ENCODE peak calls at places on chromosome 7, in nine cellular contexts. Z is PC-9, G is endodermal cell, A is OCI-LY7, B is adipocyte, I is GM06990, X is psoas muscle, W is neural progenitor cell, M is left ventricle myocardium inferior. D is an unnamed sample.

GRCh38 chr7:81725496-81726117 is 44.2 kb downstream of the HGF start:
- DNase-seq in Z (no peak), M (no peak), G (no peak), I (no peak), B (peak; percentile 83), X (no peak), A (no peak), W (no peak), D (no peak)

GRCh38 chr7:50502001-50502684 is 52.0 kb upstream of the FIGNL1 start:
- DNase-seq in A (no peak), B (peak; percentile 96), X (peak; percentile 88), M (peak; percentile 77), I (no peak), W (no peak), Z (peak; percentile 56), G (no peak), D (peak; percentile 28)

GRCh38 chr7:150838965-150839650 is 13.2 kb upstream of the AOC1 start:
- DNase-seq in Z (no peak), A (no peak), W (no peak), M (no peak), B (no peak), G (peak; percentile 30), X (no peak), I (no peak), D (no peak)

GRCh38 chr7:100119701-100120517 is 475 bp downstream of the CNPY4 start:
- DNase-seq in G (peak; percentile 90), A (peak; percentile 77), B (peak; percentile 79), W (peak; percentile 86), Z (no peak), I (no peak), X (peak; percentile 68), M (peak; percentile 60), D (peak; percentile 58)

GRCh38 chr7:159024280-159024951 is 120.3 kb downstream of the VIPR2 start:
- DNase-seq in G (peak; percentile 36), B (no peak), W (no peak), I (no peak), M (no peak), X (no peak), Z (no peak), A (no peak), D (no peak)

GRCh38 chr7:155380986-155381851 is 76.7 kb upstream of the EN2 start:
- DNase-seq in X (no peak), A (no peak), B (no peak), Z (no peak), I (no peak), W (peak; percentile 78), M (no peak), G (peak; percentile 73), D (no peak)

GRCh38 chr7:64879800-64880199 is 23.3 kb upstream of the ZNF273 start:
- DNase-seq in M (no peak), A (no peak), B (no peak), W (no peak), X (no peak), Z (no peak), I (no peak), G (peak; percentile 21), D (no peak)

GRCh38 chr7:96663457-96663856 is 46.2 kb downstream of the SEM1 start:
- DNase-seq in I (peak; percentile 9), W (no peak), Z (no peak), X (no peak), B (no peak), A (no peak), M (no peak), G (no peak), D (peak; percentile 51)

GRCh38 chr7:128344431-128344774 is 695 bp upstream of the RBM28 start:
- DNase-seq in G (no peak), I (no peak), Z (no peak), X (no peak), B (no peak), A (no peak), W (no peak), M (no peak), D (no peak)

GRCh38 chr7:128347573-128348147 is 4.0 kb upstream of the RBM28 start:
- DNase-seq in B (peak; percentile 72), G (peak; percentile 78), X (peak; percentile 58), W (peak; percentile 69), A (peak; percentile 49), I (no peak), M (peak; percentile 45), Z (peak; percentile 52), D (no peak)

GRCh38 chr7:128343554-128344430 is at the start of gene RBM28:
- DNase-seq in Z (peak; percentile 82), G (peak; percentile 95), X (peak; percentile 86), M (peak; percentile 84), A (peak; percentile 96), W (peak; percentile 93), I (peak; percentile 91), B (peak; percentile 97), D (peak; percentile 91)

DNA sequence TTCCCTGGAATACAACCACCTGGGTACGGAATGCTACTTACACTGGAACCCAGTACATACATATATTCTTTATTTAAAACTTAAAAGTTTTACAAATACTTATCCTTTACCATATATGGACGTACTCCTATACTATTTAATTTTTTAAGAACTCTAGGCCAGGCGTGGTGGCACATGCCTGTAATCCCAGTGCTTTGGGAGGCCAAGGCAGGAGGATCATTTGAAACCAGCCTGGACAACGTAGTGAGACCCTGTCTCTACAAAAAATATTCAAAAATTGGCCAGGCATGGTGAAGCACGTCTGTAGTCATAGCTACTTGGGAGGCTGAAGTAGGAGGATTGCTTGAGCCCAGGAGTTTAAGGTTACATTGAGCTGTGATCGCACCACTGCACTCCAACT is 2.0 kb downstream of the RBM28 start:
- DNase-seq in Z (no peak), G (no peak), W (no peak), B (no peak), I (no peak), A (no peak), X (no peak), M (no peak), D (no peak)
- H3K4me3 ChIP-seq in Z (no peak overlapping the region), G (peak overlapping the region; percentile 89), W (no peak overlapping the region), B (peak overlapping the region; percentile 99), I (no peak overlapping the region), A (peak overlapping the region; percentile 87), X (peak overlapping the region; percentile 83), M (peak overlapping the region; percentile 87), D (no peak overlapping the region)

GRCh38 chr7:19772858-19773337 is 519 bp downstream of the TMEM196 start:
- DNase-seq in G (peak; percentile 92), X (no peak), Z (no peak), A (no peak), W (peak; percentile 83), M (no peak), B (peak; percentile 33), I (no peak), D (no peak)

GRCh38 chr7:19772323-19772722 is 1.1 kb downstream of the TMEM196 start:
- DNase-seq in X (no peak), I (no peak), M (no peak), A (no peak), W (peak; percentile 47), G (peak; percentile 70), Z (no peak), B (no peak), D (no peak)

GRCh38 chr7:19776981-19777380 is 3.6 kb upstream of the TMEM196 start:
- DNase-seq in B (no peak), X (no peak), Z (no peak), I (no peak), A (no peak), G (no peak), M (no peak), W (no peak), D (no peak)

DNA sequence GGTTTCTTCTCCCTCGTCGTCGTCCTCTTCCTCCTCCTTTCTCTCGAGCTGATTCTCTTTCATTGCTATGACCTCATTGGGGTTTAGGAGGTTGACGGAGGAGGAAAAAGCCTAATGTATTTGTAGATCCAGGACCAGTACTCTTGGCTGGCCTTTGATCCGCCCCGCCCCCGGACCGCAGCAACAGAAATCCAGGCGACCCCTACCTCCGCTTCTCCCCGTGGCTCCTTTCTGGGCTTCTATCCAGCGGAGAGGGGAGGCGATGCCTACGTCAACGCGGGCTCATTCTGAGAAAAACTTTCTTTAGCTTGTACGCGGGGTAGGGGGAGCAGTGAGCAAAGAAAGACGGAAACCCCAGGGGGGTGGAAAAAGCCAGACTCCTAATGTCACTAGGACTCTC is at the start of gene TMEM196:
- DNase-seq in G (no peak), M (no peak), W (peak; percentile 63), I (no peak), B (no peak), Z (no peak), X (no peak), A (no peak), D (no peak)
- H3K4me3 ChIP-seq in G (peak within 1 kb of the TSS; percentile 82), M (peak within 1 kb of the TSS; percentile 35), W (peak within 1 kb of the TSS; percentile 54), I (no peak within 1 kb of the TSS), B (peak within 1 kb of the TSS; percentile 80), Z (no peak within 1 kb of the TSS), X (peak within 1 kb of the TSS; percentile 25), A (no peak within 1 kb of the TSS), D (no peak within 1 kb of the TSS)

GRCh38 chr7:112072541-112073245 is 133.5 kb downstream of the DOCK4 start:
- DNase-seq in B (no peak), Z (no peak), G (no peak), X (no peak), I (no peak), A (no peak), W (no peak), M (no peak), D (no peak)

GRCh38 chr7:112076309-112076708 is 129.9 kb downstream of the DOCK4 start:
- DNase-seq in M (no peak), X (no peak), Z (no peak), B (peak; percentile 83), I (no peak), A (no peak), G (no peak), W (no peak), D (no peak)

GRCh38 chr7:112071856-112072255 is 134.3 kb downstream of the DOCK4 start:
- DNase-seq in B (no peak), W (no peak), A (no peak), M (no peak), X (no peak), G (no peak), I (no peak), Z (no peak), D (no peak)

GRCh38 chr7:112073530-112073929 is 132.7 kb downstream of the DOCK4 start:
- DNase-seq in Z (no peak), M (no peak), I (no peak), A (no peak), X (no peak), G (no peak), W (no peak), B (no peak), D (no peak)

GRCh38 chr7:112074464-112074863 is 131.7 kb downstream of the DOCK4 start:
- DNase-seq in Z (no peak), X (no peak), A (no peak), G (no peak), I (no peak), M (no peak), W (no peak), B (no peak), D (no peak)
- H3K4me3 ChIP-seq in Z (no peak overlapping the region), X (no peak overlapping the region), A (no peak overlapping the region), G (no peak overlapping the region), I (no peak overlapping the region), M (no peak overlapping the region), W (no peak overlapping the region), B (no peak overlapping the region), D (no peak overlapping the region)

GRCh38 chr7:3264693-3265339 is 36.2 kb upstream of the SDK1 start:
- DNase-seq in B (no peak), Z (no peak), M (no peak), G (peak; percentile 49), A (no peak), X (no peak), W (peak; percentile 24), I (no peak), D (no peak)

GRCh38 chr7:3254718-3255117 is 46.3 kb upstream of the SDK1 start:
- DNase-seq in B (no peak), M (no peak), G (no peak), I (no peak), W (no peak), A (no peak), Z (no peak), X (no peak), D (no peak)

GRCh38 chr7:3259711-3260424 is 41.2 kb upstream of the SDK1 start:
- DNase-seq in X (no peak), I (no peak), G (no peak), A (no peak), Z (no peak), M (no peak), W (no peak), B (no peak), D (no peak)

GRCh38 chr7:3265388-3265787 is 35.7 kb upstream of the SDK1 start:
- DNase-seq in X (no peak), A (no peak), W (no peak), G (peak; percentile 57), Z (no peak), B (no peak), I (no peak), M (no peak), D (no peak)

GRCh38 chr7:3260425-3260762 is 40.7 kb upstream of the SDK1 start:
- DNase-seq in Z (no peak), G (no peak), I (no peak), B (peak; percentile 59), W (no peak), X (no peak), A (no peak), M (no peak), D (no peak)
- H3K4me3 ChIP-seq in Z (peak overlapping the region; percentile 44), G (no peak overlapping the region), I (no peak overlapping the region), B (peak overlapping the region; percentile 89), W (no peak overlapping the region), X (peak overlapping the region; percentile 62), A (no peak overlapping the region), M (peak overlapping the region; percentile 61), D (no peak overlapping the region)